ENCODE peak calls at places on chromosomes 13 and 19, in five cellular contexts. D is GM12878, M is K562, O is HepG2, V is H1. P is an unnamed sample.

GRCh38 chr19:38690146-38690545 is 42.7 kb downstream of the ACTN4 start:
- DNase-seq in V (no peak), M (no peak), D (no peak), O (no peak), P (no peak)

GRCh38 chr19:1384478-1385110 is 887 bp downstream of the NDUFS7 start:
- DNase-seq in D (no peak), M (no peak), V (no peak), O (no peak), P (no peak)

GRCh38 chr19:47776568-47776967 is 1.9 kb upstream of the SELENOW start:
- DNase-seq in V (no peak), O (peak; percentile 77), D (no peak), M (no peak), P (peak; percentile 70)

GRCh38 chr19:45321848-45322247 is 827 bp downstream of the CKM start:
- DNase-seq in V (no peak), O (no peak), D (no peak), M (no peak), P (no peak)

GRCh38 chr13:94431987-94432386 is 47.5 kb downstream of the DCT start:
- DNase-seq in V (no peak), O (no peak), D (no peak), M (no peak), P (no peak)

GRCh38 chr13:37046062-37046461 is 13.4 kb downstream of the SUPT20H start:
- DNase-seq in O (no peak), V (no peak), M (no peak), D (no peak), P (no peak)

GRCh38 chr13:98664047-98664446 is 87.1 kb upstream of the STK24 start:
- DNase-seq in V (no peak), O (no peak), D (no peak), M (no peak), P (no peak)

GRCh38 chr19:383922-384800 is 24.8 kb downstream of the C2CD4C start:
- DNase-seq in D (peak; percentile 27), O (peak; percentile 22), M (peak; percentile 52), V (peak; percentile 85), P (peak; percentile 89)

GRCh38 chr13:102721800-102722231 is 27.0 kb upstream of the METTL21C start:
- DNase-seq in V (no peak), D (no peak), M (no peak), O (no peak), P (no peak)

GRCh38 chr13:112849500-112849899 is 119.5 kb upstream of the MCF2L start:
- DNase-seq in O (peak; percentile 26), D (no peak), M (no peak), V (no peak), P (no peak)

GRCh38 chr19:47260476-47260875 is 4.2 kb downstream of the CCDC9 start:
- DNase-seq in V (no peak), D (no peak), O (no peak), M (no peak), P (no peak)

GRCh38 chr19:55308281-55308680 is 16.9 kb downstream of the TMEM150B start:
- DNase-seq in D (no peak), V (no peak), O (no peak), M (no peak), P (no peak)

DNA sequence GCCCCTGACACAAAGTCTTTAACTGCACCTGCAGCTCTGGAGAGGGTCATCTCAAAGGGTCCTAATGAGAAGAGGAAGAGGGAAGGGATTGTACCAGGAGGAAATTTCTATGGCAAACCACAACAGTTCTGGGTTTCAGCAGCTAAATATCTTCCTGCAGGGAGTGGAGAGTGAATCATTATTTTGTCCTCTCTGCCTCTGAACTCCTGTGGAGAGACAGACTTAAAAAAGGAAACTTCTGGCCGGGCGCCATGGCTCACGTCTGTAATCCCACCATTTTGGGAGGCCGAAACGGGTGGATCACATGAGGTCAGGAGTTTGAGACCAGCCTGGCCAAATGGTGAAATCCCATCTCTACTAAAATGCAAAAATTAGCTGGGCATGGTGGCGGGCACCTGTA is 16.9 kb upstream of the C1QTNF9 start:
- DNase-seq in V (no peak), O (no peak), M (no peak), D (no peak), P (no peak)
- TF ChIP-seq CREB1 in V (no peak), O (no peak), M (no peak), D (no peak), P (no peak)

GRCh38 chr19:9962623-9963290 is 26.4 kb upstream of the OLFM2 start:
- DNase-seq in V (no peak), D (no peak), M (no peak), O (no peak), P (no peak)
- H3K27me3 ChIP-seq in V (peaks cover 5% of the 10 kb centered on the region), D (no peaks in the 10 kb centered on the region), M (peaks cover 28% of the 10 kb centered on the region), O (peaks cover 17% of the 10 kb centered on the region), P (peaks cover 14% of the 10 kb centered on the region)

GRCh38 chr19:10510301-10510802 is 6.9 kb downstream of the S1PR5 start:
- DNase-seq in V (peak; percentile 98), M (peak; percentile 72), O (peak; percentile 25), D (no peak), P (peak; percentile 86)
- TF ChIP-seq CREB1 in V (no peak), M (no peak), O (no peak), D (no peak), P (no peak)

GRCh38 chr19:5993516-5994406 is 15.8 kb upstream of the RANBP3 start:
- DNase-seq in O (no peak), M (no peak), D (no peak), V (no peak), P (no peak)
- H3K27me3 ChIP-seq in O (peaks cover 23% of the 10 kb centered on the region), M (no peaks in the 10 kb centered on the region), D (no peaks in the 10 kb centered on the region), V (no peaks in the 10 kb centered on the region), P (no peaks in the 10 kb centered on the region)

GRCh38 chr13:77239312-77239711 is 87.6 kb downstream of the MYCBP2 start:
- DNase-seq in O (no peak), V (no peak), D (no peak), M (no peak), P (no peak)
- TF ChIP-seq CREB1 in O (no peak), V (no peak), D (no peak), M (no peak), P (no peak)

GRCh38 chr19:16532440-16533273 is 9.6 kb downstream of the CHERP start:
- DNase-seq in D (no peak), V (no peak), M (peak; percentile 11), O (no peak), P (no peak)
- H3K27me3 ChIP-seq in D (no peaks in the 10 kb centered on the region), V (no peaks in the 10 kb centered on the region), M (no peaks in the 10 kb centered on the region), O (no peaks in the 10 kb centered on the region), P (no peaks in the 10 kb centered on the region)

P was measured in GM23338.